ENCODE peak calls at places on chromosomes 7 and 10, in four cellular contexts. B, M, J and R are unnamed samples.

GRCh38 chr7:73341877-73342276 is 13.9 kb downstream of the FKBP6 start:
- DNase-seq in B (peak; percentile 63), M (no peak), J (no peak), R (no peak)

GRCh38 chr7:50226669-50227068 is 77.8 kb upstream of the IKZF1 start:
- DNase-seq in B (no peak), M (no peak), J (no peak), R (no peak)

GRCh38 chr10:27527597-27528295 is 23.6 kb downstream of the RAB18 start:
- DNase-seq in B (no peak), M (no peak), J (no peak), R (no peak)

GRCh38 chr7:32154797-32155196 is 84.6 kb upstream of the PDE1C start:
- DNase-seq in B (no peak), M (no peak), J (peak; percentile 15), R (peak; percentile 5)

GRCh38 chr10:109259293-109259692 is 664.0 kb downstream of the XPNPEP1 start:
- DNase-seq in B (no peak), M (no peak), J (no peak), R (no peak)

GRCh38 chr7:159167139-159167538 is 22.5 kb upstream of the VIPR2 start:
- DNase-seq in B (no peak), M (no peak), J (no peak), R (no peak)

GRCh38 chr7:99539213-99539811 is 12.6 kb downstream of the FAM200A start:
- DNase-seq in B (no peak), M (no peak), J (no peak), R (no peak)

GRCh38 chr10:71074176-71074755 is 138.1 kb upstream of the UNC5B start:
- DNase-seq in B (no peak), M (no peak), J (no peak), R (no peak)

GRCh38 chr10:87585565-87586514 is 73.8 kb upstream of the PAPSS2 start:
- DNase-seq in B (peak; percentile 17), M (no peak), J (no peak), R (peak; percentile 54)

GRCh38 chr10:15084502-15084922 is 4.1 kb downstream of the ACBD7 start:
- DNase-seq in B (peak; percentile 66), M (no peak), J (peak; percentile 44), R (no peak)

GRCh38 chr7:17989546-17989945 is 38.1 kb downstream of the PRPS1L1 start:
- DNase-seq in B (no peak), M (no peak), J (no peak), R (no peak)

GRCh38 chr10:33377658-33378025 is 43.2 kb upstream of the NRP1 start:
- DNase-seq in B (no peak), M (no peak), J (no peak), R (no peak)

GRCh38 chr10:16967000-16967865 is 150.0 kb upstream of the RSU1 start:
- DNase-seq in B (no peak), M (no peak), J (no peak), R (no peak)

GRCh38 chr7:111301891-111302290 is 211.0 kb downstream of the LRRN3 start:
- DNase-seq in B (no peak), M (no peak), J (no peak), R (no peak)

GRCh38 chr10:116992183-116992582 is 12.8 kb downstream of the SHTN1 start:
- DNase-seq in B (no peak), M (no peak), J (no peak), R (no peak)

GRCh38 chr7:155884225-155885161 is 72.2 kb upstream of the SHH start:
- DNase-seq in B (no peak), M (no peak), J (no peak), R (peak; percentile 50)

GRCh38 chr7:12030116-12030515 is 181.0 kb upstream of the TMEM106B start:
- DNase-seq in B (no peak), M (no peak), J (no peak), R (no peak)

GRCh38 chr7:46586406-46586805 is 665.3 kb upstream of the IGFBP3 start:
- DNase-seq in B (no peak), M (no peak), J (no peak), R (no peak)

GRCh38 chr10:77619964-77620703 is 17.5 kb downstream of the KCNMA1 start:
- DNase-seq in B (no peak), M (no peak), J (no peak), R (peak; percentile 62)

DNA sequence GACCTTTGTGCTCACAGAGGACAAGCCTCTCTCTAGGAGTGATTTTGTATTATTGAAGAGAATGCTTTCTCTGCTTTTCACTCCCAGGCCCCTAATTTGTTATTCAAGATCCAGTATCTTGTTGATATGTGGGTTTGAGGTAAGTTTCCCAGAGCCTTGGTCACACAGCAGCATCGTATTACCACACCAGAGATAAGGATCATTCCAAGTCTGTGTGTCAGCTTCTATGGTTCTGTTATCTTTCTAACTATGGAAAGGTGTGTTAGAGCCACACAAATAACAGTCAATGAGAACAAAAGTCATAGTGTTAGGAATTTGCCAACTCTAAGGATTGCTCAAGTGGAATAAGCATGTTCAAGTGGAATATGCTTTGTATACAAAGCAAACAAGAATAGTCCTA is 1208.3 kb downstream of the GATA3 start:
- DNase-seq in B (no peak), M (no peak), J (no peak), R (no peak)
- TF ChIP-seq EP300 in B (no peak), M (no peak), J (no peak), R (no peak)

GRCh38 chr7:22182139-22182538 is 174.8 kb downstream of the RAPGEF5 start:
- DNase-seq in B (no peak), M (no peak), J (no peak), R (no peak)

GRCh38 chr7:22187691-22188348 is 169.1 kb downstream of the RAPGEF5 start:
- DNase-seq in B (no peak), M (no peak), J (no peak), R (no peak)

GRCh38 chr7:22185559-22185958 is 171.4 kb downstream of the RAPGEF5 start:
- DNase-seq in B (no peak), M (no peak), J (no peak), R (no peak)

GRCh38 chr7:22183522-22184280 is 173.3 kb downstream of the RAPGEF5 start:
- DNase-seq in B (no peak), M (no peak), J (no peak), R (no peak)

GRCh38 chr7:22184549-22185199 is 172.3 kb downstream of the RAPGEF5 start:
- DNase-seq in B (no peak), M (no peak), J (no peak), R (no peak)
- H3K4me3 ChIP-seq in B (no peak overlapping the region), M (peak overlapping the region; percentile 10), J (no peak overlapping the region), R (no peak overlapping the region)

DNA sequence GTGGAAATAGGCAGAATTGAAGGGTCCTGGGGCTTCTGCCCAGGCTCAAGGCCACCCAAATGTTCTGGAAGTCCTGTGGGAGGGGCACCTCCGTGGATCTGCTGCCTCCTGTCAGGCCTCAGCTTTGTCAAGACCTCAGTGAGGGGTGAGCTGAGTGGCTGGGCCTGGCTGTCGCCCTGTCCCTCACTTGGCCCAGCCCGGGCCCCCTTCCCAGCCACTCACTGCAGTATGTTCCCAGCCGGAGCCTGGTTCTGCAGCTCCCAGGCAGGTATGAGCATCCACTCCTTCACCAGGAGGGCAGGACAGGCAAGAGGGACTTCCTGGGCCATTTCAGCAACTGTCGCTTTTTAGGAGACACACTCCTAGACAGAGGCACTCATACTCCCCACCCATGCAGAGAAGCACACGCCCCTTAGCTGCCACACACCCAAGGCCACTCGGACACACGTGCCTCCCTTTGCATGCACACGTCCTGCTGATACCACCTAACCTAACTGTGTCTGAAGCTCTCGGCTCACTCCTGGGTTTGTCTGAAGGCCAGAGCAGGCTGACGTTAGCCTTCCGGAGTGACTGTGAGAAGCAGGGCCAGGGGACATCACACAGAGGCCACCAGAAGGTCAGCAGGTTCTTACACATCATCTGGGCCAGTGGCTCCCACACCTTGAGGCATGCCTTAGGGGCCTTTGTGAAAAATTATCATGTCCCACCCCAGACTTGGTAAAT is 72.2 kb upstream of the COL13A1 start:
- DNase-seq in B (no peak), M (no peak), J (no peak), R (no peak)
- TF ChIP-seq EP300 in B (no peak), M (no peak), J (no peak), R (no peak)

DNA sequence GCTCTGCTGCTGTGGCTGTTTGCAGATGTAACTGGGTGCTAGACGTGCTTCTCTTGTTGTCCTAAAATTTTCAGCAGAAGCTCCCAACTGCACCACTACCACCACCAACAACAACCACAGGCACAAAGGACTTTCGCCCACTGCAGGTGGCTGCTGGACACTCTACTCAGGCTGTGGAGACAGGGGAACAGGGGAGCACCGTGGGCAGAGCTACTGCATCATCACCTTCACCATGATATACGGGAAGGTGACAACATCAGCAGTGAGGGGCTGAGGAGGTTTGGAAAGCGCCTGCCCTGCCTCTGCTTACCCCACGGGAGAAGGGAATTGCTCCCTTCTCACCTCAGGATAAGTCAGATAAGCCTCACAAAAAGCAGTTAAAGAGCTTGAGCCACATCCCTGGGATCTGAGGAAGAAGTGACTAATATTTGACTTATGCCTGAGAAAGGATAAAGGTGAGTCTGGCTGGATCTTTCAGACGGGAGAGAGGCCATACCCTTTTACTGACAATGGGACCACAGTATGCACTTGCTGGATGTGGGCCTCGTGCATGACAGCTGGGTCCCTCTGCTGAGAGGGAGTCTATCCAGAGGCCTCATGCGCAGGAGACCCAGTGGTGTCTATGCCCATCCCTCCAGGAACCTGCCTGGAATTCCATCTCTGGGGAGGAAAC is 217.6 kb downstream of the KLF6 start:
- DNase-seq in B (no peak), M (no peak), J (no peak), R (no peak)
- H3K4me3 ChIP-seq in B (no peak overlapping the region), M (no peak overlapping the region), J (no peak overlapping the region), R (no peak overlapping the region)

GRCh38 chr7:81851413-81851812 is 81.6 kb upstream of the HGF start:
- DNase-seq in B (no peak), M (no peak), J (no peak), R (no peak)

GRCh38 chr7:81845628-81846259 is 75.9 kb upstream of the HGF start:
- DNase-seq in B (no peak), M (no peak), J (no peak), R (no peak)

GRCh38 chr7:81842361-81842760 is 72.5 kb upstream of the HGF start:
- DNase-seq in B (no peak), M (no peak), J (no peak), R (no peak)

GRCh38 chr7:81846398-81846797 is 76.6 kb upstream of the HGF start:
- DNase-seq in B (no peak), M (no peak), J (no peak), R (no peak)
- TF ChIP-seq EP300 in B (no peak), M (no peak), J (no peak), R (peak; percentile 17)

DNA sequence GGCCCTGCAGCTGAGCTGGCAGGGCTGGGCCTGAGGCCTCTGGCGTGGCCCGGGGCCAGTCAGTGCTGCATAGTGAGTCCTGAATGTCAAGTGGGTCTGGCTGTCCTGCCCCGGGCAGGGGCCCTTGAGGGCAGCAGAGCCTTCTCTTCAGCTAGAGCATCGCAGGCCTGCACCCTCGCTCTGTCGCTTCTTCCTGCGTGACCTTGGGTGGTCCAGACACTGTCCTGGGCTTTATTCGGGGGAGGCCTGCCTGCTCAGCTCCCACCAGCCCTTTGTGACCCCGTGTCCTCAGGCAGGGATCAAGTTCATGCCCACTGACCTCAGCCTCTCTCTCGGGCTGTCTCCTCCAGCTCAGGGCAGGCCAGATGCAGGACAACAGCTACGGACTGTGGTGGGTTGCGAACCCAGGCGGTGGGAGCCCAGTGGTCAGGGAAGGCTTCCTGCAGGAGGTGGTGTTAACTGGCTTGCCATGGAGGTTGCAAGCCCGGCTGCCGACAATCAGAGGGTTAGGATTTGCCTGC is 3.4 kb downstream of the TTYH3 start:
- DNase-seq in B (no peak), M (no peak), J (no peak), R (peak; percentile 66)
- H3K4me3 ChIP-seq in B (no peak overlapping the region), M (no peak overlapping the region), J (no peak overlapping the region), R (no peak overlapping the region)